ENCODE peak calls at places on chromosomes 4 and X, in ten cellular contexts. I, N, S, R, D, L, U, E, P and Y are unnamed samples.

GRCh38 chr4:164906368-164906767 is 29.4 kb downstream of the APELA start:
- DNase-seq in R (no peak), P (no peak), U (no peak), D (no peak), L (no peak), N (peak; percentile 24), E (no peak), I (peak; percentile 4), S (no peak), Y (no peak)

GRCh38 chr4:1978741-1979476 is 29.9 kb downstream of the NELFA start:
- DNase-seq in R (no peak), I (no peak), E (no peak), P (no peak), D (no peak), S (peak; percentile 77), N (no peak), U (no peak), L (no peak), Y (no peak)

GRCh38 chrX:100647095-100647494 is 3.1 kb downstream of the SRPX2 start:
- DNase-seq in I (no peak), U (peak; percentile 20), S (no peak), L (no peak), E (no peak), N (no peak), P (no peak), R (no peak), D (no peak), Y (no peak)

GRCh38 chr4:83870551-83870950 is 334.6 kb downstream of the GPAT3 start:
- DNase-seq in I (no peak), D (no peak), S (no peak), R (no peak), L (no peak), U (no peak), E (no peak), N (no peak), P (no peak), Y (no peak)

GRCh38 chr4:153651041-153651960 is 32.8 kb upstream of the TLR2 start:
- DNase-seq in U (no peak), N (no peak), R (peak; percentile 48), E (peak; percentile 93), D (peak; percentile 23), I (peak; percentile 90), L (no peak), P (no peak), S (no peak), Y (peak; percentile 20)

GRCh38 chrX:69504626-69505612 is 793 bp downstream of the NALF2 start:
- DNase-seq in S (no peak), N (no peak), P (no peak), R (no peak), D (no peak), E (no peak), L (no peak), I (no peak), U (no peak), Y (no peak)

GRCh38 chr4:79164961-79165610 is 160.8 kb downstream of the NAA11 start:
- DNase-seq in S (no peak), P (no peak), R (no peak), N (no peak), U (no peak), D (no peak), E (peak; percentile 10), I (no peak), L (no peak), Y (no peak)

GRCh38 chr4:71052034-71052433 is 58.6 kb downstream of the DCK start:
- DNase-seq in L (no peak), U (no peak), E (no peak), R (no peak), D (no peak), I (no peak), P (no peak), S (no peak), N (no peak), Y (no peak)

GRCh38 chrX:68332156-68332823 is 101.0 kb downstream of the OPHN1 start:
- DNase-seq in P (no peak), R (no peak), L (no peak), U (peak; percentile 13), D (no peak), N (no peak), I (no peak), E (no peak), S (no peak), Y (no peak)

GRCh38 chr4:77193511-77194236 is 36.7 kb downstream of the CCNG2 start:
- DNase-seq in E (peak; percentile 23), U (no peak), R (peak; percentile 62), D (peak; percentile 72), S (peak; percentile 88), P (no peak), L (no peak), N (no peak), I (no peak), Y (peak; percentile 83)

GRCh38 chr4:188779586-188779985 is 640.3 kb downstream of the TRIML1 start:
- DNase-seq in R (no peak), I (peak; percentile 8), L (no peak), N (no peak), D (no peak), U (peak; percentile 9), P (no peak), E (no peak), S (no peak), Y (no peak)

GRCh38 chrX:110002300-110003166 is at the start of gene TMEM164:
- DNase-seq in R (peak; percentile 69), E (peak; percentile 85), S (peak; percentile 87), D (peak; percentile 78), U (peak; percentile 92), L (peak; percentile 73), N (peak; percentile 59), P (peak; percentile 68), I (peak; percentile 70), Y (peak; percentile 94)

GRCh38 chrX:108704839-108705238 is 31.5 kb downstream of the IRS4 start:
- DNase-seq in U (no peak), R (no peak), D (no peak), N (no peak), P (no peak), L (no peak), S (no peak), I (no peak), E (no peak), Y (no peak)

GRCh38 chr4:152901205-152901604 is 34.9 kb upstream of the FHDC1 start:
- DNase-seq in S (no peak), I (no peak), P (no peak), R (no peak), E (no peak), D (no peak), U (no peak), L (no peak), N (no peak), Y (no peak)

GRCh38 chr4:25569726-25570125 is 85.9 kb upstream of the SLC34A2 start:
- DNase-seq in U (no peak), I (no peak), L (no peak), P (no peak), D (no peak), S (no peak), R (no peak), N (no peak), E (no peak), Y (no peak)

GRCh38 chr4:121272526-121272925 is 108.3 kb downstream of the QRFPR start:
- DNase-seq in R (no peak), N (peak; percentile 27), P (no peak), U (no peak), D (no peak), S (no peak), E (no peak), L (no peak), I (peak; percentile 84), Y (no peak)

GRCh38 chr4:94561249-94562024 is 109.7 kb downstream of the PDLIM5 start:
- DNase-seq in N (peak; percentile 75), U (peak; percentile 53), P (no peak), I (peak; percentile 48), R (no peak), L (no peak), S (no peak), E (no peak), D (no peak), Y (no peak)

GRCh38 chr4:87011340-87012034 is 76.7 kb downstream of the AFF1 start:
- DNase-seq in E (no peak), D (no peak), P (peak; percentile 89), U (peak; percentile 66), I (peak; percentile 79), N (peak; percentile 59), L (no peak), S (no peak), R (no peak), Y (no peak)

GRCh38 chr4:127782275-127783025 is at the start of gene HSPA4L:
- DNase-seq in D (peak; percentile 65), I (peak; percentile 78), R (peak; percentile 8), L (peak; percentile 54), U (peak; percentile 65), N (peak; percentile 82), P (peak; percentile 74), S (peak; percentile 86), E (no peak), Y (no peak)

GRCh38 chrX:131734621-131735020 is 190.7 kb downstream of the OR13H1 start:
- DNase-seq in P (no peak), R (no peak), E (no peak), I (peak; percentile 88), U (no peak), N (no peak), S (no peak), L (no peak), D (no peak), Y (no peak)

GRCh38 chr4:145739840-145740239 is 59.9 kb downstream of the C4orf51 start:
- DNase-seq in I (no peak), S (no peak), L (no peak), N (no peak), D (no peak), R (no peak), U (no peak), E (no peak), P (peak; percentile 31), Y (no peak)

GRCh38 chr4:185874516-185875230 is 62.7 kb upstream of the SORBS2 start:
- DNase-seq in E (no peak), R (no peak), U (peak; percentile 60), D (no peak), N (no peak), S (no peak), P (peak; percentile 24), I (peak; percentile 67), L (no peak), Y (no peak)

GRCh38 chr4:151576627-151577026 is 167.7 kb downstream of the FHIP1A start:
- DNase-seq in I (no peak), L (no peak), U (no peak), D (no peak), N (no peak), R (no peak), P (no peak), E (no peak), S (no peak), Y (no peak)

GRCh38 chrX:2231570-2232192 is 269.1 kb downstream of the DHRSX start:
- DNase-seq in N (no peak), S (no peak), P (no peak), L (no peak), U (no peak), D (no peak), E (no peak), I (no peak), R (no peak), Y (no peak)

GRCh38 chrX:78024349-78025108 is 55.1 kb upstream of the PGAM4 start:
- DNase-seq in S (no peak), U (peak; percentile 3), D (no peak), L (peak; percentile 12), N (peak; percentile 5), P (peak; percentile 8), I (peak; percentile 49), R (no peak), E (no peak), Y (no peak)

GRCh38 chr4:107006218-107006617 is 29.9 kb downstream of the DKK2 start:
- DNase-seq in P (no peak), R (no peak), L (no peak), D (no peak), N (no peak), S (no peak), I (no peak), E (no peak), U (no peak), Y (no peak)

GRCh38 chrX:51893931-51894696 is 691 bp downstream of the MAGED1 start:
- DNase-seq in L (peak; percentile 61), D (peak; percentile 12), E (no peak), N (peak; percentile 29), P (peak; percentile 11), R (no peak), I (peak; percentile 14), S (no peak), U (peak; percentile 7), Y (no peak)

GRCh38 chrX:130091976-130092522 is 18.2 kb downstream of the ELF4 start:
- DNase-seq in N (no peak), L (no peak), U (no peak), R (peak; percentile 73), S (no peak), E (peak; percentile 76), P (no peak), I (no peak), D (peak; percentile 85), Y (peak; percentile 96)